ENCODE peak calls at places on chromosomes 13 and 19, in five cellular contexts. L, A, D, O and E are unnamed samples.

GRCh38 chr19:29217591-29217990 is 4.6 kb upstream of the UQCRFS1 start:
- DNase-seq in D (no peak), A (no peak), L (no peak), O (no peak), E (no peak)

GRCh38 chr19:54434862-54435174 is 14.2 kb upstream of the LENG8 start:
- DNase-seq in O (no peak), L (no peak), A (no peak), D (no peak), E (no peak)

GRCh38 chr13:53064721-53065120 is 36.1 kb downstream of the OLFM4 start:
- DNase-seq in L (peak), D (no peak), A (no peak), O (no peak), E (peak)

GRCh38 chr13:45361596-45362206 is 20.7 kb upstream of the TPT1 start:
- DNase-seq in O (no peak), D (peak), A (no peak), L (no peak), E (no peak)

GRCh38 chr13:102784501-102784900 is 10.9 kb upstream of the TEX30 start:
- DNase-seq in O (no peak), A (no peak), L (no peak), D (no peak), E (no peak)

GRCh38 chr13:87123987-87124784 is 547.0 kb upstream of the SLITRK5 start:
- DNase-seq in O (no peak), L (no peak), A (no peak), D (peak), E (peak)

GRCh38 chr13:113161433-113161832 is 3.0 kb downstream of the PROZ start:
- DNase-seq in A (peak), L (no peak), D (no peak), O (no peak), E (no peak)

GRCh38 chr19:10756791-10757190 is 38.9 kb downstream of the DNM2 start:
- DNase-seq in A (no peak), D (no peak), O (no peak), L (no peak), E (no peak)

GRCh38 chr13:35894636-35895035 is 236.5 kb downstream of the DCLK1 start:
- DNase-seq in L (no peak), D (no peak), O (no peak), A (no peak), E (no peak)

GRCh38 chr19:45638930-45639729 is at the start of gene EML2:
- DNase-seq in O (no peak), A (peak), D (peak), L (peak), E (peak)

GRCh38 chr13:95298971-95299627 is 2.2 kb downstream of the ABCC4 start:
- DNase-seq in L (no peak), O (no peak), A (no peak), D (peak), E (peak)

GRCh38 chr19:35438527-35438926 is 9.5 kb upstream of the FFAR2 start:
- DNase-seq in O (no peak), A (no peak), D (no peak), L (no peak), E (no peak)

GRCh38 chr19:9969688-9969975 is 33.3 kb upstream of the OLFM2 start:
- DNase-seq in D (no peak), L (no peak), O (no peak), A (no peak), E (no peak)

GRCh38 chr19:48135411-48135810 is 24.8 kb upstream of the PLA2G4C start:
- DNase-seq in D (no peak), O (no peak), A (no peak), L (no peak), E (peak)